ENCODE peak calls at places on chromosome 7, in four cellular contexts. G is posterior cingulate gyrus, H is AG08395, T is T-helper 1 cell. E is an unnamed sample.
A peak's percentile ranks its signal among the peaks of the same experiment; 100 is the strongest.

GRCh38 chr7:105132335-105132734 is 118.3 kb downstream of the KMT2E start:
- DNase-seq in T (no peak), H (no peak), G (no peak), E (no peak)

GRCh38 chr7:135980665-135981180 is 3.6 kb upstream of the MTPN start:
- DNase-seq in G (no peak), H (no peak), T (peak; percentile 52), E (no peak)

GRCh38 chr7:90968871-90969270 is 295.4 kb upstream of the FZD1 start:
- DNase-seq in H (no peak), T (no peak), G (no peak), E (no peak)

GRCh38 chr7:151225948-151226510 is 976 bp downstream of the ABCF2 start:
- DNase-seq in H (no peak), G (no peak), T (no peak), E (no peak)

GRCh38 chr7:157753713-157754415 is 417.1 kb downstream of the DNAJB6 start:
- DNase-seq in T (no peak), H (no peak), G (no peak), E (no peak)

GRCh38 chr7:64636386-64636785 is 29.5 kb upstream of the ZNF107 start:
- DNase-seq in H (no peak), T (no peak), G (no peak), E (no peak)

GRCh38 chr7:17466201-17466600 is 167.7 kb downstream of the AHR start:
- DNase-seq in T (no peak), H (no peak), G (no peak), E (no peak)

GRCh38 chr7:50621932-50622587 is 56.9 kb upstream of the DDC start:
- DNase-seq in T (no peak), H (no peak), G (no peak), E (no peak)

GRCh38 chr7:108017776-108018151 is 14.8 kb upstream of the LAMB1 start:
- DNase-seq in H (no peak), T (no peak), G (no peak), E (no peak)

E was measured in NCI-H2107.